ENCODE peak calls at places on chromosomes 1 and 21, in nine cellular contexts. V is Calu3, F is hippocampal formation, B is amygdala, G is ovary, E is H54, H is nephron progenitor cell, J is AG10803, Q is K562. D is an unnamed sample.

GRCh38 chr1:100051893-100052292 is 80.8 kb downstream of the SASS6 start:
- DNase-seq in V (no peak), F (no peak), B (no peak), G (no peak), E (no peak), H (no peak), J (no peak), Q (no peak), D (no peak)

GRCh38 chr1:30512253-30512921 is 211.0 kb downstream of the MATN1 start:
- DNase-seq in V (no peak), F (no peak), B (no peak), G (no peak), E (peak), H (no peak), J (peak), Q (no peak), D (no peak)

GRCh38 chr1:228768345-228768717 is 33.1 kb downstream of the RHOU start:
- DNase-seq in V (peak), F (no peak), B (no peak), G (no peak), E (no peak), H (no peak), J (no peak), Q (no peak), D (no peak)

GRCh38 chr1:184494929-184495328 is 108.1 kb downstream of the C1orf21 start:
- DNase-seq in V (no peak), F (no peak), B (no peak), G (no peak), E (no peak), H (no peak), J (no peak), Q (no peak), D (no peak)

GRCh38 chr1:51973587-51974474 is 16.7 kb downstream of the RAB3B start:
- DNase-seq in V (peak), F (no peak), B (no peak), G (no peak), E (no peak), H (no peak), J (no peak), Q (no peak), D (no peak)

GRCh38 chr1:244963231-244963826 is 99.0 kb upstream of the HNRNPU start:
- DNase-seq in V (no peak), F (no peak), B (no peak), G (no peak), E (no peak), H (no peak), J (no peak), Q (peak), D (no peak)

GRCh38 chr1:172288611-172289010 is 131.9 kb upstream of the C1orf105 start:
- DNase-seq in V (no peak), F (no peak), B (no peak), G (no peak), E (no peak), H (no peak), J (no peak), Q (no peak), D (no peak)

GRCh38 chr1:26132128-26132824 is 20.7 kb downstream of the PDIK1L start:
- DNase-seq in V (no peak), F (no peak), B (no peak), G (no peak), E (no peak), H (no peak), J (no peak), Q (peak), D (no peak)

GRCh38 chr1:41411229-41411628 is 50.0 kb downstream of the FOXO6 start:
- DNase-seq in V (no peak), F (no peak), B (no peak), G (no peak), E (no peak), H (no peak), J (no peak), Q (no peak), D (no peak)

GRCh38 chr1:236700903-236701302 is 14.6 kb downstream of the ACTN2 start:
- DNase-seq in V (no peak), F (no peak), B (no peak), G (no peak), E (no peak), H (no peak), J (no peak), Q (no peak), D (no peak)

GRCh38 chr1:23394664-23395063 is 25.0 kb upstream of the ZNF436 start:
- DNase-seq in V (no peak), F (no peak), B (no peak), G (peak), E (peak), H (no peak), J (peak), Q (no peak), D (peak)

GRCh38 chr1:61993331-61993961 is 201.2 kb upstream of the L1TD1 start:
- DNase-seq in V (no peak), F (no peak), B (no peak), G (no peak), E (no peak), H (no peak), J (no peak), Q (no peak), D (no peak)

GRCh38 chr1:28518745-28519341 is 13.0 kb downstream of the RCC1 start:
- DNase-seq in V (peak), F (no peak), B (no peak), G (no peak), E (no peak), H (no peak), J (no peak), Q (peak), D (no peak)

GRCh38 chr1:179953974-179954493 is 576 bp upstream of the CEP350 start:
- DNase-seq in V (no peak), F (no peak), B (no peak), G (peak), E (no peak), H (peak), J (peak), Q (peak), D (no peak)

GRCh38 chr21:40457741-40458140 is 389.2 kb downstream of the DSCAM start:
- DNase-seq in V (no peak), F (no peak), B (no peak), G (no peak), E (no peak), H (no peak), J (no peak), Q (no peak), D (no peak)

GRCh38 chr1:200867018-200867811 is 5.6 kb upstream of the GPR25 start:
- DNase-seq in V (no peak), F (no peak), B (no peak), G (no peak), E (no peak), H (no peak), J (no peak), Q (no peak), D (no peak)

GRCh38 chr1:108817016-108817415 is 39.9 kb downstream of the AKNAD1 start:
- DNase-seq in V (peak), F (peak), B (no peak), G (peak), E (peak), H (no peak), J (peak), Q (no peak), D (peak)

GRCh38 chr1:224732367-224733006 is 116.4 kb downstream of the CNIH3 start:
- DNase-seq in V (peak), F (no peak), B (no peak), G (no peak), E (no peak), H (no peak), J (no peak), Q (no peak), D (no peak)

GRCh38 chr21:34820051-34820450 is 151.3 kb downstream of the CLIC6 start:
- DNase-seq in V (no peak), F (no peak), B (no peak), G (no peak), E (no peak), H (no peak), J (no peak), Q (peak), D (no peak)

GRCh38 chr1:116445534-116445933 is 72.5 kb downstream of the ATP1A1 start:
- DNase-seq in V (no peak), F (no peak), B (no peak), G (no peak), E (no peak), H (no peak), J (no peak), Q (no peak), D (no peak)

GRCh38 chr1:247373721-247374141 is 42.1 kb upstream of the ZNF496 start:
- DNase-seq in V (no peak), F (peak), B (no peak), G (peak), E (no peak), H (peak), J (no peak), Q (peak), D (no peak)

GRCh38 chr1:59926381-59927243 is at the start of gene CYP2J2:
- DNase-seq in V (peak), F (peak), B (peak), G (no peak), E (no peak), H (peak), J (peak), Q (peak), D (peak)

GRCh38 chr21:36697473-36698159 is 1.3 kb upstream of the SIM2 start:
- DNase-seq in V (no peak), F (no peak), B (no peak), G (no peak), E (no peak), H (no peak), J (no peak), Q (no peak), D (no peak)

GRCh38 chr1:67532452-67533216 is 102.4 kb upstream of the SERBP1 start:
- DNase-seq in V (peak), F (no peak), B (no peak), G (peak), E (peak), H (peak), J (peak), Q (peak), D (peak)

GRCh38 chr1:77940921-77941570 is 37.8 kb downstream of the FUBP1 start:
- DNase-seq in V (no peak), F (no peak), B (no peak), G (no peak), E (no peak), H (no peak), J (no peak), Q (no peak), D (no peak)

GRCh38 chr1:52603680-52604501 is 1.7 kb downstream of the GPX7 start:
- DNase-seq in V (no peak), F (no peak), B (no peak), G (no peak), E (no peak), H (no peak), J (peak), Q (no peak), D (no peak)

GRCh38 chr1:178055779-178056471 is 38.0 kb upstream of the RASAL2 start:
- DNase-seq in V (peak), F (no peak), B (no peak), G (no peak), E (peak), H (no peak), J (no peak), Q (peak), D (no peak)

D was measured in C1 segment of cervical spinal cord.